ENCODE peak calls at places on chromosomes 1 and 21, in six cellular contexts. U is colonic mucosa, Y is OCI-LY7, I is pancreas, R is endodermal cell, L is brain microvascular endothelial cell. E is an unnamed sample. For H3K36me3, the result is how much of the 10 kb centered on the place peaks cover.

GRCh38 chr21:41621523-41621922 is 113.6 kb upstream of the TMPRSS2 start:
- DNase-seq in U (no peak), Y (no peak), I (no peak), R (no peak), L (no peak), E (peak)

GRCh38 chr1:219271914-219272545 is 98.4 kb downstream of the LYPLAL1 start:
- DNase-seq in U (no peak), Y (no peak), I (no peak), R (no peak), L (peak), E (no peak)

GRCh38 chr1:113943028-113943811 is 14.1 kb downstream of the HIPK1 start:
- DNase-seq in U (no peak), Y (no peak), I (no peak), R (no peak), L (no peak), E (no peak)

GRCh38 chr1:198399452-198399851 is 141.0 kb downstream of the ATP6V1G3 start:
- DNase-seq in U (no peak), Y (no peak), I (no peak), R (no peak), L (no peak), E (no peak)

GRCh38 chr1:2347409-2347785 is 44.0 kb downstream of the MORN1 start:
- DNase-seq in U (no peak), Y (no peak), I (peak), R (no peak), L (no peak), E (no peak)

GRCh38 chr1:97433520-97434175 is 487.2 kb downstream of the DPYD start:
- DNase-seq in U (no peak), Y (no peak), I (no peak), R (no peak), L (peak), E (peak)

GRCh38 chr1:215192306-215192705 is 109.8 kb downstream of the KCNK2 start:
- DNase-seq in U (no peak), Y (no peak), I (no peak), R (no peak), L (no peak), E (no peak)

GRCh38 chr1:45442272-45442671 is 48.7 kb downstream of the TESK2 start:
- DNase-seq in U (no peak), Y (no peak), I (no peak), R (no peak), L (no peak), E (peak)

GRCh38 chr1:112925015-112925414 is 31.0 kb downstream of the SLC16A1 start:
- DNase-seq in U (no peak), Y (no peak), I (no peak), R (peak), L (no peak), E (no peak)

GRCh38 chr1:94396356-94396755 is 21.8 kb upstream of the ABCD3 start:
- DNase-seq in U (no peak), Y (no peak), I (no peak), R (peak), L (no peak), E (no peak)

GRCh38 chr21:28590722-28591121 is 402.0 kb downstream of the LTN1 start:
- DNase-seq in U (no peak), Y (no peak), I (no peak), R (peak), L (no peak), E (no peak)

GRCh38 chr1:195721210-195721971 is 886.8 kb downstream of the KCNT2 start:
- DNase-seq in U (peak), Y (no peak), I (no peak), R (no peak), L (no peak), E (no peak)

GRCh38 chr1:231194476-231194842 is 32.6 kb downstream of the TRIM67 start:
- DNase-seq in U (no peak), Y (no peak), I (no peak), R (no peak), L (no peak), E (no peak)

DNA sequence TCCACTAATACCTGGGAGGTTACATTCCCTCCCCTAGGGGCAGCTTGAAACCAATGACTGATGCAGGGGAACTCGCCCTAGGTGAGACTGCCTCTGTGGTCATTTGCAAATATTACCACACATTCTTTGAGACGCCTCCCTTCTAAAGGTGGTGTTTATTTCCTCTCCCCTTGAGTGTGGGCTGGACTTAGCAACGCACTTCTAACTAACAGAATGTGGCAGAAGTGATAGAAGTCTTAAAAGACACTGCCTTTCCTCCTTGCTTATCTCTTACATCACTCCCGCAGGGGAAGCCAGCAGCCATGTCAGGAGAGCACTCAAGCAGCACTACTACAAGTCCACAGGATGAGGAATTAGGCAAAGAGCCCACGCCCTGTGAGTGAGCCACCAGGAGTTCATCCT is 14.7 kb upstream of the MATN1 start:
- DNase-seq in U (no peak), Y (no peak), I (no peak), R (no peak), L (no peak), E (no peak)
- TF ChIP-seq CTCF in U (no peak), Y (peak), I (no peak), R (peak), L (no peak), E (no peak)

GRCh38 chr1:226097866-226098625 is 35.5 kb downstream of the H3-3A start:
- DNase-seq in U (no peak), Y (no peak), I (no peak), R (no peak), L (peak), E (peak)
- H3K4me3 ChIP-seq in U (no peak), Y (no peak), I (no peak), R (no peak), L (no peak), E (no peak)

GRCh38 chr1:226382030-226382429 is 25.9 kb downstream of the PARP1 start:
- DNase-seq in U (no peak), Y (no peak), I (no peak), R (no peak), L (no peak), E (no peak)
- H3K36me3 ChIP-seq in U (under half), Y (half or more), I (under half), R (half or more), L (half or more), E (under half)

GRCh38 chr1:246121533-246121932 is 385.5 kb downstream of the SMYD3 start:
- DNase-seq in U (no peak), Y (no peak), I (no peak), R (no peak), L (no peak), E (peak)

GRCh38 chr1:246113555-246114095 is 393.5 kb downstream of the SMYD3 start:
- DNase-seq in U (no peak), Y (no peak), I (no peak), R (no peak), L (no peak), E (no peak)

GRCh38 chr1:246122071-246122470 is 385.0 kb downstream of the SMYD3 start:
- DNase-seq in U (no peak), Y (no peak), I (no peak), R (no peak), L (no peak), E (no peak)

GRCh38 chr1:246114369-246114768 is 392.7 kb downstream of the SMYD3 start:
- DNase-seq in U (no peak), Y (no peak), I (no peak), R (peak), L (no peak), E (no peak)

GRCh38 chr1:246117066-246117791 is 389.9 kb downstream of the SMYD3 start:
- DNase-seq in U (peak), Y (peak), I (no peak), R (peak), L (peak), E (peak)
- TF ChIP-seq CTCF in U (peak), Y (no peak), I (peak), R (peak), L (peak), E (peak)

GRCh38 chr1:211514030-211514754 is 22.2 kb upstream of the RD3 start:
- DNase-seq in U (peak), Y (peak), I (peak), R (peak), L (peak), E (peak)

GRCh38 chr1:211511947-211512346 is 20.0 kb upstream of the RD3 start:
- DNase-seq in U (no peak), Y (no peak), I (no peak), R (no peak), L (peak), E (peak)

GRCh38 chr1:211517006-211517405 is 25.0 kb upstream of the RD3 start:
- DNase-seq in U (peak), Y (peak), I (no peak), R (peak), L (no peak), E (peak)

GRCh38 chr1:211518330-211519289 is 26.6 kb upstream of the RD3 start:
- DNase-seq in U (no peak), Y (peak), I (no peak), R (no peak), L (no peak), E (no peak)

DNA sequence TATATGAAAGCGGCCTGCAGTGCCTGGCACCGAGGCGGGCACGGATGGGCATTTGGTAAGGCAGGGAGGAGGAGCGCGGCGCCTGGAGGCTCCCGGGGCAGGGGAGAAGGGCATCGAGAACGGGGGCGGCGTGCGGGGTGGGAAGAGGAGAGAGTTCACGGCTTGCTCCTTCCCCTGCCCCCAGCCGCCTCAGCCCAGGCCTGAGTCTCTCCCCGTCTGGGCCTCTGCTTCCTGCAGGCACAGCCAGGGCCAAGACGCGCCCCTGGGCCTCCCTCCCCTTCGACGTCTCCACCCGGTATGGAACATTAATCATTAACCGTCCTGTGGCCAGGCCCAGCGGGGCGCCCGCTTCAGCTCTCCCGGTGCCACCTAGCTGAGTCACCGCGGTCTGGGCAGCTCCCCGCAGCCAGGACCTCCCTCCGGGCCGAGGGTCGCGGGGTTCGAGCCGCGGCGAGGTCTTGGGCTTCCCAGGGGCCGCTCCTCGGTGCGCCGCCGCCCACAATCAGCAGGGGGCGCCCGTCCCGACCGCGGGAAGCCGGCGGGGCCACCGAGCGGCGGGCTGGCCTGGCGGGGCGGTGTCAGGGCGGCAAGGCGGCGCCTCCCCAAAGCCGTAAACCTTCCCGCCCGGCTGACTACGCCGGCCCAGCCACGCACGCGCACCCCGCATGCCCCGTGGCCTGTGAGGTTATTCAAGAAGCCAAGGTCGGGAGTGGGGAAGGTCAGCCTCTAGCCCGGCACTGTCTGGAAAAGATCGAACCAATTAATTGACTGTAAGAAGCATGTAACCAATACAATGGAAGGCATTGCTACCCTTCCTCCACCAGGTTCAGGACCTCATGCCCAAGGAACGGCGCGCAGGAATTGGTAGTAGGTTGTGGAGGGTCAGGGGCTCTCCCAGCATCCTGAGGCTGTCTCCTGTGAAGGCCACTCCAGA is 23.4 kb upstream of the RD3 start:
- DNase-seq in U (peak), Y (peak), I (peak), R (peak), L (peak), E (peak)
- H3K4me3 ChIP-seq in U (peak), Y (peak), I (no peak), R (no peak), L (peak), E (peak)